ENCODE peak calls at places on chromosomes 2 and 18, in seven cellular contexts. U, H, Z, Y, X, N and K are unnamed samples.

GRCh38 chr2:58240595-58240937 is 559 bp downstream of the FANCL start:
- DNase-seq in N (no peak), H (no peak), Y (no peak), X (no peak), U (no peak), Z (no peak), K (no peak)

GRCh38 chr2:39728941-39729351 is 50.1 kb downstream of the THUMPD2 start:
- DNase-seq in N (peak; percentile 70), Z (peak; percentile 45), X (no peak), U (no peak), H (peak; percentile 52), Y (no peak), K (no peak)

GRCh38 chr18:62885804-62886203 is 170.5 kb downstream of the PHLPP1 start:
- DNase-seq in Y (no peak), H (no peak), U (no peak), X (no peak), Z (no peak), N (no peak), K (no peak)

GRCh38 chr2:9844581-9844980 is 1.3 kb downstream of the TAF1B start:
- DNase-seq in N (no peak), H (no peak), Z (no peak), X (no peak), U (no peak), Y (no peak), K (no peak)

GRCh38 chr2:26396734-26397298 is 4.9 kb upstream of the DRC1 start:
- DNase-seq in H (no peak), Y (no peak), N (no peak), U (no peak), Z (peak; percentile 84), X (no peak), K (no peak)

GRCh38 chr18:55925772-55926171 is 337.8 kb upstream of the TCF4 start:
- DNase-seq in H (no peak), X (no peak), U (no peak), Z (no peak), N (no peak), Y (no peak), K (no peak)

GRCh38 chr18:22556271-22556990 is 138.7 kb upstream of the CTAGE1 start:
- DNase-seq in N (no peak), X (no peak), U (no peak), H (no peak), Y (no peak), Z (no peak), K (peak; percentile 93)

GRCh38 chr2:176682278-176682677 is 413.0 kb downstream of the MTX2 start:
- DNase-seq in N (no peak), X (no peak), Y (no peak), H (no peak), U (no peak), Z (no peak), K (no peak)

GRCh38 chr2:226669905-226670304 is 129.7 kb downstream of the IRS1 start:
- DNase-seq in X (no peak), U (no peak), Z (no peak), Y (no peak), H (no peak), N (no peak), K (no peak)

GRCh38 chr2:9648821-9649220 is 18.0 kb upstream of the YWHAQ start:
- DNase-seq in U (no peak), H (no peak), X (no peak), Z (no peak), N (no peak), Y (no peak), K (no peak)

GRCh38 chr2:46703588-46703987 is 212.0 kb downstream of the MCFD2 start:
- DNase-seq in H (no peak), Y (no peak), X (no peak), U (no peak), N (no peak), Z (no peak), K (no peak)

GRCh38 chr2:181163139-181163538 is 182.7 kb downstream of the UBE2E3 start:
- DNase-seq in N (no peak), X (no peak), Z (no peak), U (no peak), H (no peak), Y (no peak), K (no peak)

GRCh38 chr2:26764078-26764887 is at the start of gene SLC35F6:
- DNase-seq in H (peak; percentile 78), Y (peak; percentile 96), U (peak; percentile 64), N (peak; percentile 89), X (peak; percentile 73), Z (peak; percentile 57), K (peak; percentile 87)

GRCh38 chr18:21740724-21741510 is at the start of gene MIB1:
- DNase-seq in Z (no peak), Y (no peak), X (peak; percentile 97), U (peak; percentile 98), H (no peak), N (peak; percentile 100), K (no peak)

GRCh38 chr2:55163258-55163657 is 68.8 kb downstream of the CLHC1 start:
- DNase-seq in U (peak; percentile 28), H (no peak), X (no peak), N (no peak), Z (no peak), Y (no peak), K (no peak)

GRCh38 chr2:9232886-9233285 is 26.3 kb downstream of the ASAP2 start:
- DNase-seq in N (no peak), H (no peak), Y (no peak), Z (no peak), X (no peak), U (no peak), K (no peak)

GRCh38 chr2:174787485-174788205 is 23.4 kb upstream of the CHRNA1 start:
- DNase-seq in U (no peak), Y (no peak), X (no peak), H (peak; percentile 93), Z (no peak), N (peak; percentile 24), K (no peak)

GRCh38 chr18:57839942-57840381 is 36.8 kb upstream of the ATP8B1 start:
- DNase-seq in X (no peak), H (no peak), N (no peak), U (no peak), Z (no peak), Y (no peak), K (no peak)

GRCh38 chr2:727071-727470 is 49.9 kb upstream of the TMEM18 start:
- DNase-seq in X (no peak), U (no peak), H (no peak), Z (no peak), N (no peak), Y (no peak), K (no peak)

GRCh38 chr2:728165-728564 is 51.0 kb upstream of the TMEM18 start:
- DNase-seq in X (no peak), H (no peak), U (no peak), Z (no peak), Y (no peak), N (no peak), K (no peak)

GRCh38 chr2:731711-732110 is 54.5 kb upstream of the TMEM18 start:
- DNase-seq in H (no peak), U (no peak), X (no peak), N (no peak), Y (no peak), Z (no peak), K (no peak)

GRCh38 chr2:726158-726557 is 49.0 kb upstream of the TMEM18 start:
- DNase-seq in X (no peak), Z (no peak), N (no peak), Y (no peak), U (no peak), H (no peak), K (no peak)

GRCh38 chr2:729363-729762 is 52.2 kb upstream of the TMEM18 start:
- DNase-seq in X (no peak), H (no peak), Y (no peak), U (no peak), Z (no peak), N (no peak), K (no peak)
- H3K27ac ChIP-seq in X (no peak overlapping the region), H (peak overlapping the region; percentile 77), Y (no peak overlapping the region), U (no peak overlapping the region), Z (no peak overlapping the region), N (no peak overlapping the region), K (no peak overlapping the region)

DNA sequence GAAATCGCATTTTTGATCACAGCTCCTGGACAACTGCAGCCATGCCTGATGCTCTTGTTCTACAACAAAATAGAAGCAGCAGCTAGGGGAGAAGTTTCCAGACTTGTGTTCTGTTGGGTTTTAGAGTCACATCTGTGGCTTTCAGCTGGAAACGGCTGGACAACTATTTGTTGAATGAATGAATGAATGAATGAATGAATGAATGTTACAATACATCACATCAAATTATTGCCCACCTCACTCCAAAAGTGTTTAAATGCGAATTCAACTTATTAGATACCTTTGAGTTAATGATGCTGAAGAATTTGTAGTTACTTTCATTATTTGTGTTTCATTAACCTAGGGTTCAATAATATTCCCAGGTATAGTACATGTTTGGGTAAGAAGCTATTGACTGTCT is 8.5 kb upstream of the METTL21A start:
- DNase-seq in U (no peak), N (no peak), X (no peak), Y (no peak), H (no peak), Z (no peak), K (no peak)
- H3K27ac ChIP-seq in U (no peak overlapping the region), N (no peak overlapping the region), X (no peak overlapping the region), Y (no peak overlapping the region), H (no peak overlapping the region), Z (peak overlapping the region; percentile 65), K (no peak overlapping the region)

GRCh38 chr2:111709321-111709720 is 174.7 kb downstream of the ANAPC1 start:
- DNase-seq in X (no peak), Y (no peak), Z (no peak), N (no peak), H (no peak), U (no peak), K (no peak)
- H3K27ac ChIP-seq in X (no peak overlapping the region), Y (no peak overlapping the region), Z (no peak overlapping the region), N (no peak overlapping the region), H (no peak overlapping the region), U (no peak overlapping the region), K (no peak overlapping the region)

GRCh38 chr2:172452845-172453244 is 25.5 kb downstream of the ITGA6 start:
- DNase-seq in U (no peak), N (no peak), Y (no peak), X (no peak), H (no peak), Z (no peak), K (no peak)

GRCh38 chr2:172454404-172455120 is 27.2 kb downstream of the ITGA6 start:
- DNase-seq in H (no peak), Y (no peak), N (no peak), U (no peak), Z (no peak), X (no peak), K (no peak)

GRCh38 chr2:172449916-172450550 is 22.6 kb downstream of the ITGA6 start:
- DNase-seq in H (no peak), N (no peak), Z (no peak), X (no peak), Y (no peak), U (no peak), K (no peak)

GRCh38 chr2:172455121-172455515 is 27.7 kb downstream of the ITGA6 start:
- DNase-seq in U (no peak), Y (no peak), H (no peak), X (no peak), Z (no peak), N (no peak), K (no peak)

GRCh38 chr2:172451923-172452322 is 24.5 kb downstream of the ITGA6 start:
- DNase-seq in N (no peak), H (no peak), U (no peak), X (no peak), Y (no peak), Z (no peak), K (no peak)
- H3K27ac ChIP-seq in N (no peak overlapping the region), H (no peak overlapping the region), U (peak overlapping the region; percentile 68), X (no peak overlapping the region), Y (no peak overlapping the region), Z (no peak overlapping the region), K (no peak overlapping the region)

GRCh38 chr2:143132360-143132759 is 3.1 kb downstream of the ARHGAP15 start:
- DNase-seq in Z (no peak), Y (no peak), X (no peak), N (no peak), U (no peak), H (no peak), K (no peak)
- H3K27ac ChIP-seq in Z (peak overlapping the region; percentile 28), Y (peak overlapping the region; percentile 2), X (no peak overlapping the region), N (peak overlapping the region; percentile 34), U (peak overlapping the region; percentile 3), H (no peak overlapping the region), K (no peak overlapping the region)